ENCODE peak calls at places on chromosomes 16 and 17, in six cellular contexts. M is CD8-positive, alpha-beta memory T cell; Q is fibroblast of lung; Z is pancreas; D is neural progenitor cell; L is tibial artery. N is an unnamed sample.

GRCh38 chr16:9091867-9092281 is 430 bp downstream of the HAPSTR1 start:
- DNase-seq in M (peak; percentile 28), Q (no peak), Z (peak; percentile 87), D (no peak), L (peak; percentile 41), N (peak; percentile 32)

GRCh38 chr17:81714412-81715106 is 2.5 kb downstream of the SLC25A10 start:
- DNase-seq in M (no peak), Q (no peak), Z (no peak), D (no peak), L (no peak), N (no peak)

GRCh38 chr17:80629298-80630028 is 84.8 kb downstream of the RPTOR start:
- DNase-seq in M (no peak), Q (no peak), Z (no peak), D (no peak), L (no peak), N (no peak)

GRCh38 chr17:77416096-77416713 is 275.4 kb downstream of the SEC14L1 start:
- DNase-seq in M (no peak), Q (no peak), Z (no peak), D (no peak), L (no peak), N (no peak)

GRCh38 chr16:1152123-1152638 is 725 bp upstream of the CACNA1H start:
- DNase-seq in M (peak; percentile 37), Q (no peak), Z (no peak), D (peak; percentile 78), L (no peak), N (peak; percentile 27)

GRCh38 chr16:24525970-24526559 is 13.3 kb upstream of the RBBP6 start:
- DNase-seq in M (no peak), Q (peak; percentile 22), Z (no peak), D (no peak), L (no peak), N (no peak)

GRCh38 chr16:89923640-89924297 is 627 bp downstream of the TUBB3 start:
- DNase-seq in M (no peak), Q (no peak), Z (peak; percentile 81), D (peak; percentile 75), L (no peak), N (no peak)

GRCh38 chr17:58239987-58240386 is 1.6 kb downstream of the LPO start:
- DNase-seq in M (no peak), Q (no peak), Z (no peak), D (no peak), L (no peak), N (no peak)

GRCh38 chr16:84406006-84406963 is 37.9 kb downstream of the ATP2C2 start:
- DNase-seq in M (no peak), Q (no peak), Z (no peak), D (peak; percentile 22), L (no peak), N (no peak)

GRCh38 chr16:24917891-24918290 is 72.1 kb downstream of the SLC5A11 start:
- DNase-seq in M (no peak), Q (no peak), Z (no peak), D (no peak), L (no peak), N (no peak)

GRCh38 chr16:69089091-69089912 is 16.2 kb upstream of the HAS3 start:
- DNase-seq in M (no peak), Q (no peak), Z (no peak), D (peak; percentile 59), L (no peak), N (no peak)

GRCh38 chr16:49580751-49581303 is 207.2 kb downstream of the C16orf78 start:
- DNase-seq in M (no peak), Q (no peak), Z (no peak), D (no peak), L (no peak), N (no peak)

GRCh38 chr16:57875347-57875746 is 73.1 kb upstream of the KIFC3 start:
- DNase-seq in M (no peak), Q (no peak), Z (no peak), D (no peak), L (no peak), N (no peak)

DNA sequence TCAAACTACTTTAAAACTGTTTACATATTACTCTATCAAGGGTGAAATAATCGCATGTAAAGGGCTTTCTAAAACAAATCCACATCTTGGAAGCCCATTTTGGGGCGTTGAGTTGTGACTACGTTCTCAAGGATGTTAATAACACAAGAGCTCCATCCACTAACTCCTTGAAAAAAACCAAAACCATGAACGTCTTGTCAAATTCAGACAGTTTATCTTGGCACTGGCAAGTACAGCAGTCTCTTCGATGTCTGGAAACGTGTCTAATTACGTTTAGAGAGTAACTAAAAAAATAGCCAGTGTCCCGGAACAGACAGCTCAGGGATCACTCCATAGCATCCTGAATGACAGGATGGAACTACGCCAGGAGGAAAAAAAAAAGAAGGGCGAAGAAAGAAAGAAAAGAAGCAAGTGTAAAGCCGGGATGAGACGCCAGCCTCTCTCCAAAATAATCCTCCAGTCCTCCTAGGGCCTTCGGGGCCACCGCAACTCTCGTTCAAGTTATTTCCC is 965 bp downstream of the MYO1D start:
- DNase-seq in M (no peak), Q (peak; percentile 36), Z (no peak), D (no peak), L (no peak), N (no peak)
- H3K27ac ChIP-seq in M (peak overlapping the region; percentile 17), Q (no peak overlapping the region), Z (peak overlapping the region; percentile 96), D (no peak overlapping the region), L (peak overlapping the region; percentile 93), N (no peak overlapping the region)

DNA sequence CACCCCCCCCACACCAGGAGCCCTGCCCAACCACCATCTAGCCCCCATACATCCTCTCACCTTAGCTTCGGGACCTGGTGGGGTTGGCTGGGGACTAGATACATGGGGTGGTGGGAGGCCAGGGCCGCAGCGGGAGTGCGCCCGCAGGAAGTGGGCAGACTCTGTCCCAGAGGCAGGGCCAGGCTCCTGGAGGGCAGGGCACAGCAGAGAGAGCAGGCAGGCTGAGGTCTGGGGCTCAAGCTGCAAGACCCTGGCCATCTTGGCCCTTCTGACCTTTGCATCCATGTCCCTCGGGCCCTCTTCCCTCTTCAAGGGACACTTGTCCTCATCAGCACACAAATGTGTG is 2.7 kb downstream of the ENKD1 start:
- DNase-seq in M (no peak), Q (no peak), Z (peak; percentile 81), D (no peak), L (no peak), N (no peak)
- H3K4me1 ChIP-seq in M (peaks cover 34% of the 10 kb centered on the region), Q (peaks cover 20% of the 10 kb centered on the region), Z (peaks cover 43% of the 10 kb centered on the region), D (peaks cover 22% of the 10 kb centered on the region), L (peaks cover 36% of the 10 kb centered on the region), N (peaks cover 32% of the 10 kb centered on the region)

GRCh38 chr17:82781894-82782274 is 30.0 kb downstream of the TBCD start:
- DNase-seq in M (peak; percentile 80), Q (peak; percentile 76), Z (peak; percentile 92), D (peak; percentile 84), L (peak; percentile 79), N (peak; percentile 89)
- H3K4me3 ChIP-seq in M (no peak overlapping the region), Q (no peak overlapping the region), Z (no peak overlapping the region), D (no peak overlapping the region), L (no peak overlapping the region), N (no peak overlapping the region)

GRCh38 chr17:27892542-27892865 is 661 bp downstream of the LYRM9 start:
- DNase-seq in M (no peak), Q (peak; percentile 1), Z (no peak), D (no peak), L (no peak), N (no peak)
- H3K27ac ChIP-seq in M (peak overlapping the region; percentile 58), Q (peak overlapping the region; percentile 46), Z (peak overlapping the region; percentile 88), D (no peak overlapping the region), L (peak overlapping the region; percentile 88), N (peak overlapping the region; percentile 56)

GRCh38 chr16:77899416-77899815 is 111.1 kb downstream of the VAT1L start:
- DNase-seq in M (no peak), Q (no peak), Z (no peak), D (no peak), L (no peak), N (no peak)
- H3K4me1 ChIP-seq in M (no peaks in the 10 kb centered on the region), Q (peaks cover 18% of the 10 kb centered on the region), Z (no peaks in the 10 kb centered on the region), D (peaks cover 9% of the 10 kb centered on the region), L (no peaks in the 10 kb centered on the region), N (no peaks in the 10 kb centered on the region)

DNA sequence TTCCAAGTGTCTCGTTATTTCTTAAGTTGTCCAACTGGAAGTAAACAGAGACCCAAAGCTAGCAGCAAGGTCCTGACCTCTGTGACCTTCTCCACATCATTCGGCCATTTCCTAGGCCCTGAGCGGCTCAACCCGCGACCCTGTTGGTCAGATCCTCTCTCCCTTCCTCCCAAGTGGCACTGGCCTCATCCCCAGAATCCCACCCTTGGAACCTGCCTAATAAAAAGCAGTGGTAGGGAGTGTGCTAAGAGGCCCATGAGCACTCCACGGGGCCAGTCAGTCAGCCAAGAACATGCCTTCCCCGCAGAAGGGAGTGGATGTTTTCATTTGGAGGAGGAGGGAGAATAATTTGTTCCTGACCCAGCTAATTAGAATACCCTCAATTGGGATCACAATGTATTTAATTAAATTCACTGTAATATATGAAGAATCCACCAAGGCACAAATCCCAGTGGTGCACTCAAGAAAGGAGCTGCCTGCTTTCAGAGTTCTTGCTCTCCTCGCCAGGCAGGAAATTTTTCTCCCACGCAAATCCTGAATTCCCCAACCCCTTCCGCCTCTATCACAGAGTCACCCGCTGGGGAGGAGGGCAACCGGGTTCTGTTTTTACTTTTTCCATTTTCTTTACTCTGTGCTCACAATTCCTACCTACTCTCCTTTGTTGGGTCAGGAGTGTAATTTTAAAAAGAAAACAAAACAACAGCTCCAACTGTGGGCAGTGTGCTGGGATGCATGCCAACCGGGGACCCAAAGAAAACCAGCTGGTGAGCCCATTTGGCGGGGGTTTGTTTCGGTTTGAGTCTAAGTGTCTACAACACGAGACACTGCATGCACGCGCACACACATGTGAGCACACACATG is 153.4 kb downstream of the ZFHX3 start:
- DNase-seq in M (no peak), Q (no peak), Z (no peak), D (peak; percentile 22), L (no peak), N (no peak)
- H3K4me3 ChIP-seq in M (no peak overlapping the region), Q (peak overlapping the region; percentile 1), Z (no peak overlapping the region), D (no peak overlapping the region), L (peak overlapping the region; percentile 17), N (no peak overlapping the region)

GRCh38 chr17:74748529-74749261 is at the start of gene NHERF1:
- DNase-seq in M (peak; percentile 91), Q (peak; percentile 84), Z (peak; percentile 98), D (peak; percentile 98), L (peak; percentile 95), N (peak; percentile 83)

GRCh38 chr17:74746376-74746775 is 2.1 kb upstream of the NHERF1 start:
- DNase-seq in M (no peak), Q (no peak), Z (no peak), D (peak; percentile 59), L (no peak), N (no peak)

GRCh38 chr17:74745548-74746177 is 2.8 kb upstream of the NHERF1 start:
- DNase-seq in M (no peak), Q (no peak), Z (no peak), D (no peak), L (no peak), N (no peak)

GRCh38 chr17:74748279-74748528 is 224 bp upstream of the NHERF1 start:
- DNase-seq in M (no peak), Q (no peak), Z (no peak), D (no peak), L (no peak), N (no peak)

GRCh38 chr17:74746922-74747321 is 1.5 kb upstream of the NHERF1 start:
- DNase-seq in M (no peak), Q (no peak), Z (peak; percentile 25), D (peak; percentile 48), L (no peak), N (no peak)
- H3K27ac ChIP-seq in M (no peak overlapping the region), Q (no peak overlapping the region), Z (no peak overlapping the region), D (no peak overlapping the region), L (no peak overlapping the region), N (no peak overlapping the region)

DNA sequence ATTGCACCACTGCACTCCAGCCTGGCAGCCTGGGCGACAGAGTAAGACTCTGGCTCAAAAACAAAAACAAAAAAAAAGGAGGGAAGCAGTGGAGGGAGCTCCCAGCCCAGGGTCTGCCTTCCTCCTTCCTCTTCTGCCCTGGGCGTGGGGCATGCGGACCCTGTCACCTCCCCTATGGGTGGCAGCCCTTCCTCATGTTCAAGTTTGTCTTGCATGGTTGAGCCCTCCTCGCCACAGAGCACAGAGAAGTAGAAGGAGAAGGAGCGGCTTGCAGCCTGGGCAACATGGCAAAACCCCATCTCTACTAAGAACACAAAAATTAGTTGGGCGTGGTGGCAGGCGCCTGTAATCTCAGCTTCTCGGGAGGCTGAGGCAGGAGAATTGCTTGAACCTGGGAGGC is 21.4 kb upstream of the TIMP2 start:
- DNase-seq in M (no peak), Q (no peak), Z (no peak), D (no peak), L (no peak), N (no peak)
- H3K4me1 ChIP-seq in M (no peaks in the 10 kb centered on the region), Q (no peaks in the 10 kb centered on the region), Z (peaks cover 9% of the 10 kb centered on the region), D (no peaks in the 10 kb centered on the region), L (no peaks in the 10 kb centered on the region), N (no peaks in the 10 kb centered on the region)